ENCODE peak calls at places on chromosome 16, in six cellular contexts. P is heart left ventricle; B is substantia nigra; H is HepG2; A is CD4-positive, alpha-beta T cell; L is mammary epithelial cell. D is an unnamed sample.

GRCh38 chr16:23025692-23026305 is 123.5 kb downstream of the USP31 start:
- DNase-seq in B (no peak), A (no peak), P (no peak), L (peak; percentile 13), H (no peak), D (no peak)

GRCh38 chr16:48276102-48276501 is 28.8 kb upstream of the ABCC11 start:
- DNase-seq in H (peak; percentile 18), P (no peak), A (no peak), L (no peak), B (no peak), D (no peak)

GRCh38 chr16:89695875-89696597 is 5.5 kb downstream of the SPATA2L start:
- DNase-seq in B (no peak), A (no peak), H (no peak), L (no peak), P (no peak), D (no peak)

GRCh38 chr16:31356566-31357323 is 1.8 kb downstream of the ITGAX start:
- DNase-seq in A (no peak), H (no peak), B (no peak), L (no peak), P (no peak), D (peak; percentile 4)

GRCh38 chr16:22077700-22078313 is 14.5 kb upstream of the VWA3A start:
- DNase-seq in L (peak; percentile 37), P (no peak), H (peak; percentile 62), B (peak; percentile 37), A (peak; percentile 63), D (peak; percentile 35)

GRCh38 chr16:87740441-87740840 is 25.3 kb downstream of the KLHDC4 start:
- DNase-seq in P (no peak), A (no peak), L (no peak), B (no peak), H (no peak), D (no peak)

GRCh38 chr16:8464979-8465378 is 125.3 kb downstream of the TMEM114 start:
- DNase-seq in B (no peak), A (no peak), L (no peak), P (no peak), H (no peak), D (no peak)

GRCh38 chr16:50273888-50274770 is 7.8 kb downstream of the ADCY7 start:
- DNase-seq in L (no peak), B (no peak), P (peak; percentile 67), H (no peak), A (peak; percentile 46), D (no peak)

GRCh38 chr16:78955206-78955605 is 645.3 kb downstream of the MAF start:
- DNase-seq in B (no peak), P (no peak), L (no peak), H (no peak), A (no peak), D (no peak)

GRCh38 chr16:73080931-73081330 is 33.0 kb upstream of the ZFHX3 start:
- DNase-seq in H (no peak), L (no peak), P (no peak), A (no peak), B (no peak), D (no peak)

GRCh38 chr16:20899503-20900298 is 457 bp downstream of the DCUN1D3 start:
- DNase-seq in A (no peak), H (peak; percentile 92), P (no peak), L (no peak), B (no peak), D (no peak)

GRCh38 chr16:69613283-69614154 is 47.8 kb downstream of the NFAT5 start:
- DNase-seq in B (no peak), L (peak; percentile 88), P (no peak), A (no peak), H (peak; percentile 36), D (no peak)

GRCh38 chr16:85430523-85431381 is 182.4 kb upstream of the GSE1 start:
- DNase-seq in A (no peak), L (no peak), B (no peak), P (peak; percentile 44), H (no peak), D (no peak)

GRCh38 chr16:47826070-47826469 is 329.7 kb downstream of the ABCC12 start:
- DNase-seq in B (no peak), H (no peak), L (peak; percentile 32), A (no peak), P (no peak), D (no peak)

GRCh38 chr16:29029168-29029994 is 44.5 kb downstream of the LAT start:
- DNase-seq in A (peak; percentile 38), H (no peak), B (no peak), L (peak; percentile 86), P (no peak), D (no peak)

GRCh38 chr16:21283521-21284289 is 5.6 kb upstream of the CRYM start:
- DNase-seq in H (peak; percentile 51), A (no peak), L (peak; percentile 43), B (no peak), P (peak; percentile 81), D (no peak)

GRCh38 chr16:11129378-11129781 is 126.6 kb downstream of the SOCS1 start:
- DNase-seq in P (no peak), A (no peak), B (no peak), H (no peak), L (no peak), D (no peak)

GRCh38 chr16:87138868-87139267 is 178.3 kb downstream of the C16orf95 start:
- DNase-seq in L (no peak), A (no peak), B (no peak), P (no peak), H (no peak), D (no peak)

GRCh38 chr16:55661842-55662479 is 6.2 kb downstream of the SLC6A2 start:
- DNase-seq in P (no peak), B (no peak), H (no peak), L (peak; percentile 59), A (no peak), D (no peak)

GRCh38 chr16:73610160-73610559 is 562.2 kb upstream of the ZFHX3 start:
- DNase-seq in P (no peak), H (no peak), B (no peak), A (no peak), L (no peak), D (no peak)

GRCh38 chr16:20331635-20332034 is 4.3 kb upstream of the GP2 start:
- DNase-seq in P (no peak), L (no peak), A (no peak), H (no peak), B (no peak), D (no peak)

GRCh38 chr16:1089439-1089821 is 6.6 kb downstream of the C1QTNF8 start:
- DNase-seq in B (no peak), H (no peak), L (no peak), A (no peak), P (no peak), D (no peak)

GRCh38 chr16:1091992-1092552 is 4.0 kb downstream of the C1QTNF8 start:
- DNase-seq in B (no peak), L (no peak), A (no peak), P (no peak), H (no peak), D (no peak)

GRCh38 chr16:1088295-1089170 is 7.5 kb downstream of the C1QTNF8 start:
- DNase-seq in L (no peak), B (no peak), P (no peak), A (no peak), H (peak; percentile 25), D (no peak)

GRCh38 chr16:1090620-1091587 is 5.1 kb downstream of the C1QTNF8 start:
- DNase-seq in B (no peak), L (no peak), P (no peak), A (no peak), H (peak; percentile 60), D (no peak)

GRCh38 chr16:1089822-1090619 is 6.0 kb downstream of the C1QTNF8 start:
- DNase-seq in L (no peak), P (peak; percentile 86), B (peak; percentile 8), A (no peak), H (peak; percentile 90), D (no peak)
- H3K27ac ChIP-seq in L (no peak overlapping the region), P (peak overlapping the region; percentile 81), B (no peak overlapping the region), A (no peak overlapping the region), H (peak overlapping the region; percentile 86), D (no peak overlapping the region)

GRCh38 chr16:83995756-83996155 is 27.7 kb downstream of the NECAB2 start:
- DNase-seq in A (no peak), H (no peak), L (peak; percentile 17), B (no peak), P (peak; percentile 54), D (peak; percentile 25)

GRCh38 chr16:83994087-83994486 is 26.0 kb downstream of the NECAB2 start:
- DNase-seq in B (no peak), H (peak; percentile 75), L (peak; percentile 88), A (no peak), P (peak; percentile 61), D (no peak)

GRCh38 chr16:83998091-83998490 is 30.0 kb downstream of the NECAB2 start:
- DNase-seq in A (no peak), B (no peak), L (no peak), P (no peak), H (no peak), D (no peak)

GRCh38 chr16:83994703-83995102 is 26.7 kb downstream of the NECAB2 start:
- DNase-seq in L (no peak), P (no peak), H (no peak), A (no peak), B (no peak), D (no peak)

GRCh38 chr16:83996481-83997252 is 28.6 kb downstream of the NECAB2 start:
- DNase-seq in A (no peak), H (no peak), L (no peak), P (no peak), B (no peak), D (no peak)
- H3K27ac ChIP-seq in A (no peak overlapping the region), H (no peak overlapping the region), L (no peak overlapping the region), P (no peak overlapping the region), B (no peak overlapping the region), D (no peak overlapping the region)

DNA sequence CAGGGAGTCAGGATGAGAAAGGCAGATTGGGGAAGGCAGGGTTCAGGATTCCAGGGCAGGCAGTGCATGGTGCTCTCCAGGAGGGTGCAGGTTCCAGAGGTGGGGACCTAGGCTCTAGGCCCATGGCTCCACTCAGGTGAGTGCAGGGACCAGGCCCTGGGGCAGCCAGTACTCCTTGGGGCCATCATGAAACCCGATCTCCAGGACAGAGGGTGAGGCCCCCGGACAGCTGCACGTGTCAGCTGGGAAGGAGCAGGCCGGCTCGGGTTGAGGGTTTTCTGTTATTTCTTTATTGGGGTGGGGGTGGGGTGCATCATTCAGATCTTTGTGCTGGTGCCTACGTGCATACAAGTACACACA is 1.3 kb upstream of the MTSS2 start:
- DNase-seq in H (no peak), P (no peak), B (no peak), L (no peak), A (no peak), D (no peak)
- H3K27ac ChIP-seq in H (peak overlapping the region; percentile 53), P (peak overlapping the region; percentile 82), B (peak overlapping the region; percentile 93), L (no peak overlapping the region), A (no peak overlapping the region), D (no peak overlapping the region)

GRCh38 chr16:1444730-1445517 is 568 bp upstream of the CCDC154 start:
- DNase-seq in H (no peak), L (no peak), B (no peak), A (no peak), P (no peak), D (no peak)
- H3K27ac ChIP-seq in H (no peak overlapping the region), L (no peak overlapping the region), B (no peak overlapping the region), A (no peak overlapping the region), P (no peak overlapping the region), D (no peak overlapping the region)